ENCODE peak calls at places on chromosomes 5 and 9, in seven cellular contexts. One of them, this sample, is unnamed.

GRCh38 chr9:95457769-95458168 is 59.0 kb downstream of the PTCH1 start:
- DNase-seq in GM10248: no peak
- DNase-seq in CD4-positive, alpha-beta memory T cell: no peak
- DNase-seq in G401: no peak
- DNase-seq in NCI-H1092 treated with DMSO at 0.1 percent for 48 hours: no peak
- DNase-seq in stimulated activated CD8-positive, alpha-beta memory T cell treated with anti-CD3 and anti-CD28 coated beads, Interleukin-15, amount 100 ng/mL, for 24 hours: no peak
- DNase-seq in adrenal gland: no peak
- DNase-seq in this sample: no peak

GRCh38 chr9:27292646-27293045 is 4.3 kb downstream of the EQTN start:
- DNase-seq in GM10248: no peak
- DNase-seq in CD4-positive, alpha-beta memory T cell: no peak
- DNase-seq in G401: no peak
- DNase-seq in NCI-H1092 treated with DMSO at 0.1 percent for 48 hours: no peak
- DNase-seq in stimulated activated CD8-positive, alpha-beta memory T cell treated with anti-CD3 and anti-CD28 coated beads, Interleukin-15, amount 100 ng/mL, for 24 hours: no peak
- DNase-seq in adrenal gland: no peak
- DNase-seq in this sample: peak

GRCh38 chr9:116855881-116856662 is 169.0 kb downstream of the TRIM32 start:
- DNase-seq in GM10248: no peak
- DNase-seq in CD4-positive, alpha-beta memory T cell: no peak
- DNase-seq in G401: peak
- DNase-seq in NCI-H1092 treated with DMSO at 0.1 percent for 48 hours: no peak
- DNase-seq in stimulated activated CD8-positive, alpha-beta memory T cell treated with anti-CD3 and anti-CD28 coated beads, Interleukin-15, amount 100 ng/mL, for 24 hours: no peak
- DNase-seq in adrenal gland: peak
- DNase-seq in this sample: no peak

GRCh38 chr5:154129868-154130267 is 60.7 kb upstream of the GALNT10 start:
- DNase-seq in GM10248: no peak
- DNase-seq in CD4-positive, alpha-beta memory T cell: no peak
- DNase-seq in G401: no peak
- DNase-seq in NCI-H1092 treated with DMSO at 0.1 percent for 48 hours: no peak
- DNase-seq in stimulated activated CD8-positive, alpha-beta memory T cell treated with anti-CD3 and anti-CD28 coated beads, Interleukin-15, amount 100 ng/mL, for 24 hours: no peak
- DNase-seq in adrenal gland: no peak
- DNase-seq in this sample: no peak

GRCh38 chr5:112004867-112005532 is 248.0 kb upstream of the NREP start:
- DNase-seq in GM10248: peak
- DNase-seq in CD4-positive, alpha-beta memory T cell: no peak
- DNase-seq in G401: no peak
- DNase-seq in NCI-H1092 treated with DMSO at 0.1 percent for 48 hours: no peak
- DNase-seq in stimulated activated CD8-positive, alpha-beta memory T cell treated with anti-CD3 and anti-CD28 coated beads, Interleukin-15, amount 100 ng/mL, for 24 hours: no peak
- DNase-seq in adrenal gland: no peak
- DNase-seq in this sample: no peak

GRCh38 chr5:98292496-98292895 is 481.0 kb upstream of the RGMB start:
- DNase-seq in GM10248: no peak
- DNase-seq in CD4-positive, alpha-beta memory T cell: no peak
- DNase-seq in G401: no peak
- DNase-seq in NCI-H1092 treated with DMSO at 0.1 percent for 48 hours: no peak
- DNase-seq in stimulated activated CD8-positive, alpha-beta memory T cell treated with anti-CD3 and anti-CD28 coated beads, Interleukin-15, amount 100 ng/mL, for 24 hours: no peak
- DNase-seq in adrenal gland: no peak
- DNase-seq in this sample: no peak

GRCh38 chr9:14155237-14155636 is 158.7 kb downstream of the NFIB start:
- DNase-seq in GM10248: no peak
- DNase-seq in CD4-positive, alpha-beta memory T cell: no peak
- DNase-seq in G401: no peak
- DNase-seq in NCI-H1092 treated with DMSO at 0.1 percent for 48 hours: no peak
- DNase-seq in stimulated activated CD8-positive, alpha-beta memory T cell treated with anti-CD3 and anti-CD28 coated beads, Interleukin-15, amount 100 ng/mL, for 24 hours: no peak
- DNase-seq in adrenal gland: no peak
- DNase-seq in this sample: no peak

GRCh38 chr9:4987996-4988421 is 2.9 kb downstream of the JAK2 start:
- DNase-seq in GM10248: peak
- DNase-seq in CD4-positive, alpha-beta memory T cell: peak
- DNase-seq in G401: peak
- DNase-seq in NCI-H1092 treated with DMSO at 0.1 percent for 48 hours: peak
- DNase-seq in stimulated activated CD8-positive, alpha-beta memory T cell treated with anti-CD3 and anti-CD28 coated beads, Interleukin-15, amount 100 ng/mL, for 24 hours: no peak
- DNase-seq in adrenal gland: peak
- DNase-seq in this sample: peak

GRCh38 chr9:133453651-133454050 is 6.1 kb upstream of the CACFD1 start:
- DNase-seq in GM10248: no peak
- DNase-seq in CD4-positive, alpha-beta memory T cell: no peak
- DNase-seq in G401: no peak
- DNase-seq in NCI-H1092 treated with DMSO at 0.1 percent for 48 hours: peak
- DNase-seq in stimulated activated CD8-positive, alpha-beta memory T cell treated with anti-CD3 and anti-CD28 coated beads, Interleukin-15, amount 100 ng/mL, for 24 hours: no peak
- DNase-seq in adrenal gland: no peak
- DNase-seq in this sample: no peak

GRCh38 chr9:111661150-111661801 is at the start of gene GNG10:
- DNase-seq in GM10248: peak
- DNase-seq in CD4-positive, alpha-beta memory T cell: peak
- DNase-seq in G401: peak
- DNase-seq in NCI-H1092 treated with DMSO at 0.1 percent for 48 hours: peak
- DNase-seq in stimulated activated CD8-positive, alpha-beta memory T cell treated with anti-CD3 and anti-CD28 coated beads, Interleukin-15, amount 100 ng/mL, for 24 hours: peak
- DNase-seq in adrenal gland: peak
- DNase-seq in this sample: peak

GRCh38 chr9:675697-676370 is 165.7 kb upstream of the DMRT1 start:
- DNase-seq in GM10248: no peak
- DNase-seq in CD4-positive, alpha-beta memory T cell: no peak
- DNase-seq in G401: no peak
- DNase-seq in NCI-H1092 treated with DMSO at 0.1 percent for 48 hours: no peak
- DNase-seq in stimulated activated CD8-positive, alpha-beta memory T cell treated with anti-CD3 and anti-CD28 coated beads, Interleukin-15, amount 100 ng/mL, for 24 hours: no peak
- DNase-seq in adrenal gland: no peak
- DNase-seq in this sample: no peak

GRCh38 chr5:179603308-179603707 is 20.2 kb downstream of the HNRNPH1 start:
- DNase-seq in GM10248: no peak
- DNase-seq in CD4-positive, alpha-beta memory T cell: no peak
- DNase-seq in G401: no peak
- DNase-seq in NCI-H1092 treated with DMSO at 0.1 percent for 48 hours: no peak
- DNase-seq in stimulated activated CD8-positive, alpha-beta memory T cell treated with anti-CD3 and anti-CD28 coated beads, Interleukin-15, amount 100 ng/mL, for 24 hours: no peak
- DNase-seq in adrenal gland: no peak
- DNase-seq in this sample: no peak

GRCh38 chr5:91219803-91220371 is 163.2 kb downstream of the ARRDC3 start:
- DNase-seq in GM10248: peak
- DNase-seq in CD4-positive, alpha-beta memory T cell: peak
- DNase-seq in G401: no peak
- DNase-seq in NCI-H1092 treated with DMSO at 0.1 percent for 48 hours: no peak
- DNase-seq in stimulated activated CD8-positive, alpha-beta memory T cell treated with anti-CD3 and anti-CD28 coated beads, Interleukin-15, amount 100 ng/mL, for 24 hours: no peak
- DNase-seq in adrenal gland: peak
- DNase-seq in this sample: no peak

GRCh38 chr5:153965102-153965645 is 73.5 kb downstream of the FAM114A2 start:
- DNase-seq in GM10248: peak
- DNase-seq in CD4-positive, alpha-beta memory T cell: peak
- DNase-seq in G401: peak
- DNase-seq in NCI-H1092 treated with DMSO at 0.1 percent for 48 hours: peak
- DNase-seq in stimulated activated CD8-positive, alpha-beta memory T cell treated with anti-CD3 and anti-CD28 coated beads, Interleukin-15, amount 100 ng/mL, for 24 hours: no peak
- DNase-seq in adrenal gland: peak
- DNase-seq in this sample: peak

GRCh38 chr9:76342862-76343261 is 51.4 kb downstream of the RFK start:
- DNase-seq in GM10248: no peak
- DNase-seq in CD4-positive, alpha-beta memory T cell: no peak
- DNase-seq in G401: no peak
- DNase-seq in NCI-H1092 treated with DMSO at 0.1 percent for 48 hours: no peak
- DNase-seq in stimulated activated CD8-positive, alpha-beta memory T cell treated with anti-CD3 and anti-CD28 coated beads, Interleukin-15, amount 100 ng/mL, for 24 hours: no peak
- DNase-seq in adrenal gland: no peak
- DNase-seq in this sample: no peak

GRCh38 chr9:85534340-85534739 is 207.4 kb downstream of the AGTPBP1 start:
- DNase-seq in GM10248: no peak
- DNase-seq in CD4-positive, alpha-beta memory T cell: no peak
- DNase-seq in G401: no peak
- DNase-seq in NCI-H1092 treated with DMSO at 0.1 percent for 48 hours: no peak
- DNase-seq in stimulated activated CD8-positive, alpha-beta memory T cell treated with anti-CD3 and anti-CD28 coated beads, Interleukin-15, amount 100 ng/mL, for 24 hours: no peak
- DNase-seq in adrenal gland: peak
- DNase-seq in this sample: no peak

GRCh38 chr5:125310749-125311148 is 564.3 kb upstream of the ZNF608 start:
- DNase-seq in GM10248: no peak
- DNase-seq in CD4-positive, alpha-beta memory T cell: no peak
- DNase-seq in G401: no peak
- DNase-seq in NCI-H1092 treated with DMSO at 0.1 percent for 48 hours: no peak
- DNase-seq in stimulated activated CD8-positive, alpha-beta memory T cell treated with anti-CD3 and anti-CD28 coated beads, Interleukin-15, amount 100 ng/mL, for 24 hours: no peak
- DNase-seq in adrenal gland: no peak
- DNase-seq in this sample: no peak

GRCh38 chr5:143205386-143205785 is 198.1 kb downstream of the NR3C1 start:
- DNase-seq in GM10248: no peak
- DNase-seq in CD4-positive, alpha-beta memory T cell: no peak
- DNase-seq in G401: no peak
- DNase-seq in NCI-H1092 treated with DMSO at 0.1 percent for 48 hours: no peak
- DNase-seq in stimulated activated CD8-positive, alpha-beta memory T cell treated with anti-CD3 and anti-CD28 coated beads, Interleukin-15, amount 100 ng/mL, for 24 hours: no peak
- DNase-seq in adrenal gland: no peak
- DNase-seq in this sample: no peak

GRCh38 chr5:95331358-95331757 is 46.5 kb upstream of the MCTP1 start:
- DNase-seq in GM10248: no peak
- DNase-seq in CD4-positive, alpha-beta memory T cell: no peak
- DNase-seq in G401: no peak
- DNase-seq in NCI-H1092 treated with DMSO at 0.1 percent for 48 hours: no peak
- DNase-seq in stimulated activated CD8-positive, alpha-beta memory T cell treated with anti-CD3 and anti-CD28 coated beads, Interleukin-15, amount 100 ng/mL, for 24 hours: no peak
- DNase-seq in adrenal gland: no peak
- DNase-seq in this sample: no peak

GRCh38 chr9:37840560-37841194 is 40.1 kb downstream of the DCAF10 start:
- DNase-seq in GM10248: no peak
- DNase-seq in CD4-positive, alpha-beta memory T cell: no peak
- DNase-seq in G401: no peak
- DNase-seq in NCI-H1092 treated with DMSO at 0.1 percent for 48 hours: no peak
- DNase-seq in stimulated activated CD8-positive, alpha-beta memory T cell treated with anti-CD3 and anti-CD28 coated beads, Interleukin-15, amount 100 ng/mL, for 24 hours: no peak
- DNase-seq in adrenal gland: peak
- DNase-seq in this sample: no peak

GRCh38 chr9:116300360-116300759 is 146.8 kb downstream of the PAPPA start:
- DNase-seq in GM10248: no peak
- DNase-seq in CD4-positive, alpha-beta memory T cell: no peak
- DNase-seq in G401: peak
- DNase-seq in NCI-H1092 treated with DMSO at 0.1 percent for 48 hours: no peak
- DNase-seq in stimulated activated CD8-positive, alpha-beta memory T cell treated with anti-CD3 and anti-CD28 coated beads, Interleukin-15, amount 100 ng/mL, for 24 hours: no peak
- DNase-seq in adrenal gland: no peak
- DNase-seq in this sample: no peak

GRCh38 chr9:121196389-121196788 is 5.3 kb downstream of the RAB14 start:
- DNase-seq in GM10248: no peak
- DNase-seq in CD4-positive, alpha-beta memory T cell: no peak
- DNase-seq in G401: no peak
- DNase-seq in NCI-H1092 treated with DMSO at 0.1 percent for 48 hours: no peak
- DNase-seq in stimulated activated CD8-positive, alpha-beta memory T cell treated with anti-CD3 and anti-CD28 coated beads, Interleukin-15, amount 100 ng/mL, for 24 hours: no peak
- DNase-seq in adrenal gland: no peak
- DNase-seq in this sample: peak

GRCh38 chr9:37408933-37409710 is 13.4 kb upstream of the GRHPR start:
- DNase-seq in GM10248: peak
- DNase-seq in CD4-positive, alpha-beta memory T cell: peak
- DNase-seq in G401: no peak
- DNase-seq in NCI-H1092 treated with DMSO at 0.1 percent for 48 hours: no peak
- DNase-seq in stimulated activated CD8-positive, alpha-beta memory T cell treated with anti-CD3 and anti-CD28 coated beads, Interleukin-15, amount 100 ng/mL, for 24 hours: peak
- DNase-seq in adrenal gland: no peak
- DNase-seq in this sample: no peak

GRCh38 chr5:28164568-28164967 is 1126.2 kb upstream of the CDH9 start:
- DNase-seq in GM10248: no peak
- DNase-seq in CD4-positive, alpha-beta memory T cell: no peak
- DNase-seq in G401: no peak
- DNase-seq in NCI-H1092 treated with DMSO at 0.1 percent for 48 hours: no peak
- DNase-seq in stimulated activated CD8-positive, alpha-beta memory T cell treated with anti-CD3 and anti-CD28 coated beads, Interleukin-15, amount 100 ng/mL, for 24 hours: no peak
- DNase-seq in adrenal gland: no peak
- DNase-seq in this sample: no peak

GRCh38 chr9:33988219-33988890 is 60.3 kb downstream of the UBAP2 start:
- DNase-seq in GM10248: peak
- DNase-seq in CD4-positive, alpha-beta memory T cell: no peak
- DNase-seq in G401: no peak
- DNase-seq in NCI-H1092 treated with DMSO at 0.1 percent for 48 hours: no peak
- DNase-seq in stimulated activated CD8-positive, alpha-beta memory T cell treated with anti-CD3 and anti-CD28 coated beads, Interleukin-15, amount 100 ng/mL, for 24 hours: no peak
- DNase-seq in adrenal gland: no peak
- DNase-seq in this sample: no peak

GRCh38 chr5:178625679-178626483 is 969 bp downstream of the CLK4 start:
- DNase-seq in GM10248: peak
- DNase-seq in CD4-positive, alpha-beta memory T cell: no peak
- DNase-seq in G401: peak
- DNase-seq in NCI-H1092 treated with DMSO at 0.1 percent for 48 hours: no peak
- DNase-seq in stimulated activated CD8-positive, alpha-beta memory T cell treated with anti-CD3 and anti-CD28 coated beads, Interleukin-15, amount 100 ng/mL, for 24 hours: no peak
- DNase-seq in adrenal gland: peak
- DNase-seq in this sample: peak

GRCh38 chr5:171310816-171311697 is 2.0 kb downstream of the TLX3 start:
- DNase-seq in GM10248: no peak
- DNase-seq in CD4-positive, alpha-beta memory T cell: no peak
- DNase-seq in G401: peak
- DNase-seq in NCI-H1092 treated with DMSO at 0.1 percent for 48 hours: no peak
- DNase-seq in stimulated activated CD8-positive, alpha-beta memory T cell treated with anti-CD3 and anti-CD28 coated beads, Interleukin-15, amount 100 ng/mL, for 24 hours: no peak
- DNase-seq in adrenal gland: no peak
- DNase-seq in this sample: no peak

GRCh38 chr5:14397717-14398116 is 183.9 kb upstream of the OTULINL start:
- DNase-seq in GM10248: no peak
- DNase-seq in CD4-positive, alpha-beta memory T cell: no peak
- DNase-seq in G401: peak
- DNase-seq in NCI-H1092 treated with DMSO at 0.1 percent for 48 hours: no peak
- DNase-seq in stimulated activated CD8-positive, alpha-beta memory T cell treated with anti-CD3 and anti-CD28 coated beads, Interleukin-15, amount 100 ng/mL, for 24 hours: no peak
- DNase-seq in adrenal gland: no peak
- DNase-seq in this sample: no peak

GRCh38 chr9:124079176-124079925 is 67.8 kb downstream of the LHX2 start:
- DNase-seq in GM10248: no peak
- DNase-seq in CD4-positive, alpha-beta memory T cell: no peak
- DNase-seq in G401: no peak
- DNase-seq in NCI-H1092 treated with DMSO at 0.1 percent for 48 hours: no peak
- DNase-seq in stimulated activated CD8-positive, alpha-beta memory T cell treated with anti-CD3 and anti-CD28 coated beads, Interleukin-15, amount 100 ng/mL, for 24 hours: no peak
- DNase-seq in adrenal gland: peak
- DNase-seq in this sample: peak

GRCh38 chr5:163569284-163569683 is 63.9 kb downstream of the MAT2B start:
- DNase-seq in GM10248: no peak
- DNase-seq in CD4-positive, alpha-beta memory T cell: no peak
- DNase-seq in G401: no peak
- DNase-seq in NCI-H1092 treated with DMSO at 0.1 percent for 48 hours: no peak
- DNase-seq in stimulated activated CD8-positive, alpha-beta memory T cell treated with anti-CD3 and anti-CD28 coated beads, Interleukin-15, amount 100 ng/mL, for 24 hours: no peak
- DNase-seq in adrenal gland: no peak
- DNase-seq in this sample: peak

GRCh38 chr9:97384406-97385262 is 27.3 kb upstream of the TDRD7 start:
- DNase-seq in GM10248: no peak
- DNase-seq in CD4-positive, alpha-beta memory T cell: no peak
- DNase-seq in G401: no peak
- DNase-seq in NCI-H1092 treated with DMSO at 0.1 percent for 48 hours: no peak
- DNase-seq in stimulated activated CD8-positive, alpha-beta memory T cell treated with anti-CD3 and anti-CD28 coated beads, Interleukin-15, amount 100 ng/mL, for 24 hours: no peak
- DNase-seq in adrenal gland: no peak
- DNase-seq in this sample: no peak

GRCh38 chr5:89826938-89827337 is 582.6 kb downstream of the CETN3 start:
- DNase-seq in GM10248: no peak
- DNase-seq in CD4-positive, alpha-beta memory T cell: no peak
- DNase-seq in G401: no peak
- DNase-seq in NCI-H1092 treated with DMSO at 0.1 percent for 48 hours: no peak
- DNase-seq in stimulated activated CD8-positive, alpha-beta memory T cell treated with anti-CD3 and anti-CD28 coated beads, Interleukin-15, amount 100 ng/mL, for 24 hours: no peak
- DNase-seq in adrenal gland: no peak
- DNase-seq in this sample: no peak

GRCh38 chr5:119270121-119270565 is 85.7 kb upstream of the TNFAIP8 start:
- DNase-seq in GM10248: no peak
- DNase-seq in CD4-positive, alpha-beta memory T cell: no peak
- DNase-seq in G401: no peak
- DNase-seq in NCI-H1092 treated with DMSO at 0.1 percent for 48 hours: no peak
- DNase-seq in stimulated activated CD8-positive, alpha-beta memory T cell treated with anti-CD3 and anti-CD28 coated beads, Interleukin-15, amount 100 ng/mL, for 24 hours: no peak
- DNase-seq in adrenal gland: no peak
- DNase-seq in this sample: no peak

GRCh38 chr9:912776-913175 is 63.7 kb upstream of the DMRT3 start:
- DNase-seq in GM10248: no peak
- DNase-seq in CD4-positive, alpha-beta memory T cell: no peak
- DNase-seq in G401: no peak
- DNase-seq in NCI-H1092 treated with DMSO at 0.1 percent for 48 hours: no peak
- DNase-seq in stimulated activated CD8-positive, alpha-beta memory T cell treated with anti-CD3 and anti-CD28 coated beads, Interleukin-15, amount 100 ng/mL, for 24 hours: no peak
- DNase-seq in adrenal gland: no peak
- DNase-seq in this sample: no peak

GRCh38 chr9:126307306-126308061 is 19.1 kb upstream of the MVB12B start:
- DNase-seq in GM10248: no peak
- DNase-seq in CD4-positive, alpha-beta memory T cell: no peak
- DNase-seq in G401: no peak
- DNase-seq in NCI-H1092 treated with DMSO at 0.1 percent for 48 hours: no peak
- DNase-seq in stimulated activated CD8-positive, alpha-beta memory T cell treated with anti-CD3 and anti-CD28 coated beads, Interleukin-15, amount 100 ng/mL, for 24 hours: no peak
- DNase-seq in adrenal gland: no peak
- DNase-seq in this sample: peak

GRCh38 chr5:122163151-122164069 is 34.1 kb downstream of the ZNF474 start:
- DNase-seq in GM10248: no peak
- DNase-seq in CD4-positive, alpha-beta memory T cell: no peak
- DNase-seq in G401: no peak
- DNase-seq in NCI-H1092 treated with DMSO at 0.1 percent for 48 hours: no peak
- DNase-seq in stimulated activated CD8-positive, alpha-beta memory T cell treated with anti-CD3 and anti-CD28 coated beads, Interleukin-15, amount 100 ng/mL, for 24 hours: no peak
- DNase-seq in adrenal gland: no peak
- DNase-seq in this sample: peak

This sample was measured in NCI-H524.